ENCODE peak calls at places on chromosomes 7 and 10, in eight cellular contexts. One of them, this sample, is unnamed.

GRCh38 chr10:49056356-49056755 is 59.0 kb downstream of the VSTM4 start:
- DNase-seq in activated T-cell treated with anti-CD3 and anti-CD28 coated beads, Interleukin-2, amount 50 U/mL, for 1 hour: no peak
- DNase-seq in suprapubic skin: no peak
- DNase-seq in RCC 7860: peak; percentile 68
- DNase-seq in mucosa of gallbladder: no peak
- DNase-seq in activated CD4-positive, alpha-beta T cell treated with anti-CD3 and anti-CD28 coated beads for 24 hours: no peak
- DNase-seq in lower lobe of right lung: no peak
- DNase-seq in lung: peak; percentile 28
- DNase-seq in this sample: no peak

GRCh38 chr10:72058989-72059842 is 29.1 kb downstream of the SPOCK2 start:
- DNase-seq in activated T-cell treated with anti-CD3 and anti-CD28 coated beads, Interleukin-2, amount 50 U/mL, for 1 hour: peak; percentile 60
- DNase-seq in lower lobe of right lung: no peak
- DNase-seq in mucosa of gallbladder: no peak
- DNase-seq in activated CD4-positive, alpha-beta T cell treated with anti-CD3 and anti-CD28 coated beads for 24 hours: no peak
- DNase-seq in RCC 7860: no peak
- DNase-seq in lung: no peak
- DNase-seq in suprapubic skin: no peak
- DNase-seq in this sample: peak; percentile 20

GRCh38 chr7:117012284-117013174 is 59.2 kb downstream of the ST7 start:
- DNase-seq in lung: no peak
- DNase-seq in lower lobe of right lung: no peak
- DNase-seq in mucosa of gallbladder: no peak
- DNase-seq in suprapubic skin: no peak
- DNase-seq in RCC 7860: peak; percentile 39
- DNase-seq in activated CD4-positive, alpha-beta T cell treated with anti-CD3 and anti-CD28 coated beads for 24 hours: no peak
- DNase-seq in activated T-cell treated with anti-CD3 and anti-CD28 coated beads, Interleukin-2, amount 50 U/mL, for 1 hour: no peak
- DNase-seq in this sample: no peak

GRCh38 chr7:32577421-32577820 is 82.1 kb downstream of the AVL9 start:
- DNase-seq in activated CD4-positive, alpha-beta T cell treated with anti-CD3 and anti-CD28 coated beads for 24 hours: no peak
- DNase-seq in RCC 7860: no peak
- DNase-seq in lower lobe of right lung: no peak
- DNase-seq in lung: no peak
- DNase-seq in suprapubic skin: no peak
- DNase-seq in mucosa of gallbladder: no peak
- DNase-seq in activated T-cell treated with anti-CD3 and anti-CD28 coated beads, Interleukin-2, amount 50 U/mL, for 1 hour: no peak
- DNase-seq in this sample: no peak

GRCh38 chr7:8433477-8434289 is at the start of gene NXPH1:
- DNase-seq in mucosa of gallbladder: peak; percentile 18
- DNase-seq in lung: no peak
- DNase-seq in activated T-cell treated with anti-CD3 and anti-CD28 coated beads, Interleukin-2, amount 50 U/mL, for 1 hour: no peak
- DNase-seq in activated CD4-positive, alpha-beta T cell treated with anti-CD3 and anti-CD28 coated beads for 24 hours: no peak
- DNase-seq in suprapubic skin: no peak
- DNase-seq in RCC 7860: no peak
- DNase-seq in lower lobe of right lung: no peak
- DNase-seq in this sample: no peak

GRCh38 chr7:44060948-44061644 is 4.3 kb downstream of the PGAM2 start:
- DNase-seq in mucosa of gallbladder: no peak
- DNase-seq in lung: no peak
- DNase-seq in activated CD4-positive, alpha-beta T cell treated with anti-CD3 and anti-CD28 coated beads for 24 hours: no peak
- DNase-seq in suprapubic skin: peak; percentile 49
- DNase-seq in RCC 7860: no peak
- DNase-seq in lower lobe of right lung: peak; percentile 30
- DNase-seq in activated T-cell treated with anti-CD3 and anti-CD28 coated beads, Interleukin-2, amount 50 U/mL, for 1 hour: no peak
- DNase-seq in this sample: no peak

GRCh38 chr10:122139627-122140151 is 131.4 kb upstream of the BTBD16 start:
- DNase-seq in activated CD4-positive, alpha-beta T cell treated with anti-CD3 and anti-CD28 coated beads for 24 hours: no peak
- DNase-seq in mucosa of gallbladder: no peak
- DNase-seq in activated T-cell treated with anti-CD3 and anti-CD28 coated beads, Interleukin-2, amount 50 U/mL, for 1 hour: no peak
- DNase-seq in lung: no peak
- DNase-seq in lower lobe of right lung: no peak
- DNase-seq in RCC 7860: no peak
- DNase-seq in suprapubic skin: no peak
- DNase-seq in this sample: no peak

GRCh38 chr10:29030855-29031254 is 258.0 kb upstream of the LYZL1 start:
- DNase-seq in lower lobe of right lung: no peak
- DNase-seq in activated CD4-positive, alpha-beta T cell treated with anti-CD3 and anti-CD28 coated beads for 24 hours: no peak
- DNase-seq in lung: no peak
- DNase-seq in mucosa of gallbladder: no peak
- DNase-seq in suprapubic skin: no peak
- DNase-seq in activated T-cell treated with anti-CD3 and anti-CD28 coated beads, Interleukin-2, amount 50 U/mL, for 1 hour: no peak
- DNase-seq in RCC 7860: no peak
- DNase-seq in this sample: no peak

GRCh38 chr7:96328016-96328415 is 6.1 kb upstream of the SLC25A13 start:
- DNase-seq in activated CD4-positive, alpha-beta T cell treated with anti-CD3 and anti-CD28 coated beads for 24 hours: no peak
- DNase-seq in lower lobe of right lung: no peak
- DNase-seq in mucosa of gallbladder: no peak
- DNase-seq in activated T-cell treated with anti-CD3 and anti-CD28 coated beads, Interleukin-2, amount 50 U/mL, for 1 hour: no peak
- DNase-seq in RCC 7860: no peak
- DNase-seq in lung: no peak
- DNase-seq in suprapubic skin: no peak
- DNase-seq in this sample: no peak

GRCh38 chr10:90032519-90032918 is 331.1 kb downstream of the KIF20B start:
- DNase-seq in lower lobe of right lung: no peak
- DNase-seq in RCC 7860: no peak
- DNase-seq in mucosa of gallbladder: no peak
- DNase-seq in activated T-cell treated with anti-CD3 and anti-CD28 coated beads, Interleukin-2, amount 50 U/mL, for 1 hour: no peak
- DNase-seq in activated CD4-positive, alpha-beta T cell treated with anti-CD3 and anti-CD28 coated beads for 24 hours: no peak
- DNase-seq in lung: no peak
- DNase-seq in suprapubic skin: no peak
- DNase-seq in this sample: no peak

GRCh38 chr10:77710759-77711682 is 73.4 kb upstream of the KCNMA1 start:
- DNase-seq in RCC 7860: peak; percentile 31
- DNase-seq in lower lobe of right lung: peak; percentile 82
- DNase-seq in activated T-cell treated with anti-CD3 and anti-CD28 coated beads, Interleukin-2, amount 50 U/mL, for 1 hour: peak; percentile 79
- DNase-seq in activated CD4-positive, alpha-beta T cell treated with anti-CD3 and anti-CD28 coated beads for 24 hours: peak; percentile 65
- DNase-seq in mucosa of gallbladder: peak; percentile 72
- DNase-seq in lung: peak; percentile 65
- DNase-seq in suprapubic skin: peak; percentile 70
- DNase-seq in this sample: peak; percentile 89

GRCh38 chr10:71213761-71214440 is 1.5 kb downstream of the UNC5B start:
- DNase-seq in suprapubic skin: no peak
- DNase-seq in lung: no peak
- DNase-seq in lower lobe of right lung: no peak
- DNase-seq in activated CD4-positive, alpha-beta T cell treated with anti-CD3 and anti-CD28 coated beads for 24 hours: no peak
- DNase-seq in RCC 7860: no peak
- DNase-seq in activated T-cell treated with anti-CD3 and anti-CD28 coated beads, Interleukin-2, amount 50 U/mL, for 1 hour: no peak
- DNase-seq in mucosa of gallbladder: peak; percentile 63
- DNase-seq in this sample: no peak

GRCh38 chr7:23530355-23530754 is 1.4 kb downstream of the TRA2A start:
- DNase-seq in RCC 7860: peak; percentile 47
- DNase-seq in lower lobe of right lung: no peak
- DNase-seq in lung: no peak
- DNase-seq in suprapubic skin: no peak
- DNase-seq in mucosa of gallbladder: no peak
- DNase-seq in activated CD4-positive, alpha-beta T cell treated with anti-CD3 and anti-CD28 coated beads for 24 hours: no peak
- DNase-seq in activated T-cell treated with anti-CD3 and anti-CD28 coated beads, Interleukin-2, amount 50 U/mL, for 1 hour: no peak
- DNase-seq in this sample: no peak

GRCh38 chr7:7745966-7746365 is 27.6 kb upstream of the RPA3 start:
- DNase-seq in suprapubic skin: no peak
- DNase-seq in activated CD4-positive, alpha-beta T cell treated with anti-CD3 and anti-CD28 coated beads for 24 hours: no peak
- DNase-seq in lower lobe of right lung: no peak
- DNase-seq in RCC 7860: no peak
- DNase-seq in mucosa of gallbladder: no peak
- DNase-seq in lung: no peak
- DNase-seq in activated T-cell treated with anti-CD3 and anti-CD28 coated beads, Interleukin-2, amount 50 U/mL, for 1 hour: no peak
- DNase-seq in this sample: no peak

GRCh38 chr7:29328050-29328449 is 133.5 kb downstream of the CHN2 start:
- DNase-seq in activated CD4-positive, alpha-beta T cell treated with anti-CD3 and anti-CD28 coated beads for 24 hours: no peak
- DNase-seq in mucosa of gallbladder: no peak
- DNase-seq in RCC 7860: no peak
- DNase-seq in suprapubic skin: no peak
- DNase-seq in lung: no peak
- DNase-seq in lower lobe of right lung: no peak
- DNase-seq in activated T-cell treated with anti-CD3 and anti-CD28 coated beads, Interleukin-2, amount 50 U/mL, for 1 hour: no peak
- DNase-seq in this sample: no peak

GRCh38 chr7:24756989-24757798 is at the start of gene GSDME:
- DNase-seq in RCC 7860: peak; percentile 48
- DNase-seq in lower lobe of right lung: peak; percentile 57
- DNase-seq in lung: no peak
- DNase-seq in activated T-cell treated with anti-CD3 and anti-CD28 coated beads, Interleukin-2, amount 50 U/mL, for 1 hour: peak; percentile 49
- DNase-seq in suprapubic skin: peak; percentile 82
- DNase-seq in mucosa of gallbladder: peak; percentile 16
- DNase-seq in activated CD4-positive, alpha-beta T cell treated with anti-CD3 and anti-CD28 coated beads for 24 hours: no peak
- DNase-seq in this sample: peak; percentile 77